ENCODE peak calls at places on chromosomes 4 and X, in five cellular contexts. C, G, O, M and N are unnamed samples. For H3K4me1 and H3K27me3, the result is how much of the 10 kb centered on the place peaks cover.

GRCh38 chr4:174538123-174538875 is 16.0 kb upstream of the HPGD start:
- DNase-seq in C (no peak), G (no peak), O (no peak), M (peak), N (no peak)

GRCh38 chrX:96361844-96362243 is 322.8 kb upstream of the DIAPH2 start:
- DNase-seq in C (no peak), G (no peak), O (no peak), M (no peak), N (no peak)

GRCh38 chr4:39544580-39545315 is 17.5 kb upstream of the UGDH start:
- DNase-seq in C (no peak), G (peak), O (no peak), M (peak), N (no peak)

GRCh38 chrX:106726485-106727437 is at the start of gene RNF128:
- DNase-seq in C (no peak), G (peak), O (no peak), M (peak), N (peak)

GRCh38 chr4:42398448-42399355 is 1.4 kb downstream of the SHISA3 start:
- DNase-seq in C (no peak), G (no peak), O (no peak), M (peak), N (no peak)

GRCh38 chrX:18983711-18984380 is at the start of gene PHKA2:
- DNase-seq in C (peak), G (no peak), O (peak), M (peak), N (peak)

GRCh38 chrX:137441711-137442110 is 124.2 kb upstream of the ZIC3 start:
- DNase-seq in C (no peak), G (no peak), O (no peak), M (no peak), N (no peak)

GRCh38 chrX:3711331-3711917 is 2.0 kb downstream of the PRKX start:
- DNase-seq in C (peak), G (no peak), O (peak), M (no peak), N (no peak)

GRCh38 chrX:67998540-67998939 is 434.8 kb downstream of the OPHN1 start:
- DNase-seq in C (no peak), G (no peak), O (no peak), M (no peak), N (no peak)

GRCh38 chr4:107913283-107913899 is 18.0 kb upstream of the CYP2U1 start:
- DNase-seq in C (no peak), G (peak), O (peak), M (peak), N (no peak)

GRCh38 chrX:87679849-87680248 is 162.2 kb downstream of the KLHL4 start:
- DNase-seq in C (no peak), G (no peak), O (no peak), M (no peak), N (no peak)

GRCh38 chr4:186201535-186202230 is 10.3 kb downstream of the CYP4V2 start:
- DNase-seq in C (peak), G (no peak), O (peak), M (peak), N (peak)

GRCh38 chr4:2060578-2061207 is 1.6 kb downstream of the NAT8L start:
- DNase-seq in C (no peak), G (no peak), O (no peak), M (no peak), N (no peak)

GRCh38 chr4:44493924-44494323 is 45.3 kb upstream of the KCTD8 start:
- DNase-seq in C (no peak), G (no peak), O (no peak), M (peak), N (no peak)

GRCh38 chrX:45172890-45173289 is 27.8 kb downstream of the DIPK2B start:
- DNase-seq in C (no peak), G (peak), O (no peak), M (peak), N (no peak)

GRCh38 chr4:39942507-39942906 is 35.2 kb downstream of the PDS5A start:
- DNase-seq in C (no peak), G (no peak), O (no peak), M (no peak), N (no peak)

GRCh38 chr4:40918330-40918729 is 168.6 kb downstream of the NSUN7 start:
- DNase-seq in C (no peak), G (peak), O (peak), M (peak), N (no peak)

GRCh38 chr4:24988776-24989175 is 42.0 kb downstream of the LGI2 start:
- DNase-seq in C (no peak), G (peak), O (no peak), M (peak), N (no peak)

GRCh38 chr4:48693856-48694574 is 86.1 kb downstream of the FRYL start:
- DNase-seq in C (no peak), G (no peak), O (no peak), M (no peak), N (no peak)

GRCh38 chr4:64334964-64335363 is 74.3 kb downstream of the TECRL start:
- DNase-seq in C (no peak), G (no peak), O (no peak), M (no peak), N (no peak)

GRCh38 chr4:8844976-8845690 is 26.5 kb downstream of the HMX1 start:
- DNase-seq in C (peak), G (no peak), O (peak), M (no peak), N (no peak)

GRCh38 chr4:140096921-140097320 is 57.1 kb downstream of the MAML3 start:
- DNase-seq in C (no peak), G (no peak), O (no peak), M (no peak), N (no peak)

GRCh38 chr4:107182347-107182746 is 146.2 kb upstream of the DKK2 start:
- DNase-seq in C (no peak), G (no peak), O (no peak), M (no peak), N (no peak)

GRCh38 chrX:485368-485767 is 98.7 kb upstream of the PPP2R3B start:
- DNase-seq in C (no peak), G (no peak), O (peak), M (no peak), N (no peak)

GRCh38 chr4:107863850-107864371 is 39.2 kb downstream of the SGMS2 start:
- DNase-seq in C (no peak), G (peak), O (no peak), M (peak), N (peak)

GRCh38 chr4:149823770-149824221 is 8.2 kb upstream of the IQCM start:
- DNase-seq in C (no peak), G (peak), O (no peak), M (peak), N (no peak)

DNA sequence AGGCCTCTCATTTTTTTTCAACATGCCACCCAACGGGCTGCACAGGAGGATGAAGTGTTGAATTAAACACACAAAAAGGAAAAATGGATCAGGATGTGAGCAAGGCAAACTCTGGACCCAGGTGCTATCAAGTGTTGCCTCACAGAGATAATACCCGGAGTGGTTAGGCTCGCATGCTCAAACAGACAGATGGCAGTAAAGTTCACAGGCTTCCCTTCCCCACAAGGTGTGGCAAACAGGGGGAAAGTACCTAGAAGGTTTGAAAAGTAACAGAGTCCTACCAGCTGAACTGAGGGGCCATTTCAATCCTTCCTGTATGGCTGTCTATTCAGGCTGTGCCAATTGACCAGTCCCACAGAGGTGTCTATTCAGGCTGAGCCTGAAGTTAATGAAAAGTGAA is 123.9 kb upstream of the GC start:
- DNase-seq in C (no peak), G (no peak), O (no peak), M (no peak), N (no peak)
- H3K4me1 ChIP-seq in C (under half), G (under half), O (under half), M (under half), N (under half)

DNA sequence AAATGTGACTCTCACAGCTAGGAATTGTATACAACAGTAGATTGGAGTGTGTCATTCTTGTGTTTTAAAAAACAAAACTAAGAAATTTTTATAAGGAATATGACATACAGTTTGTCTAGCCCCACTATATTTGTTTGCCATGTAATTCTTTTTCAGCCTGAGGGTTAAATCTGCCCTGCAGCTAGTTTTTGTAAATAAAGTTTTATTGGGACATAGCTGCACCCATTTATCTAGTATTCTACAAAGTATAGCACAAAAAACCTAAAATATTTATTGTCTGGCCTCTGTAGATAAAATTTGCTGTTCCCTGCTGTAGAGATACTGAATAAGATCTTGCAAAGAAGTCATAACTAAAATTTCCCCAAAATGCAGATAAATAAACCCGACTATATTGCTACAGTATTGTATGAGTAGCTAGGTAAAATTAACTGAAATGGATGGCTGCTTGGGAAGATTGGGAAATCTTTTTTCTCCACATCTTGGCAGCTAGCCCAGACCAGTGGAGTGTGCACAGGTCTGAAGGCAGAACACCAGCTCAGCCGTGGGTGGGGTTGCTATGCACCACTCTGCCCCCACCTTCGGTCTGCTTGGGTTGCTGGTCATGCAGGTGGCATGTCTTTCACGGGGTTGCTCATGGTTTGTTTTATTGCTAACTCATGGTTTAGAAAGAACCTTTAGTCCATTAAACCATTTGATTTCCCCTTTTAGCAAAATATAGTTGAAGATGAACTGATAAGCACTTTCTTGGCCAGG is 127.9 kb downstream of the KLHL8 start:
- DNase-seq in C (no peak), G (peak), O (peak), M (peak), N (peak)
- H3K27ac ChIP-seq in C (no peak), G (no peak), O (peak), M (peak), N (no peak)

DNA sequence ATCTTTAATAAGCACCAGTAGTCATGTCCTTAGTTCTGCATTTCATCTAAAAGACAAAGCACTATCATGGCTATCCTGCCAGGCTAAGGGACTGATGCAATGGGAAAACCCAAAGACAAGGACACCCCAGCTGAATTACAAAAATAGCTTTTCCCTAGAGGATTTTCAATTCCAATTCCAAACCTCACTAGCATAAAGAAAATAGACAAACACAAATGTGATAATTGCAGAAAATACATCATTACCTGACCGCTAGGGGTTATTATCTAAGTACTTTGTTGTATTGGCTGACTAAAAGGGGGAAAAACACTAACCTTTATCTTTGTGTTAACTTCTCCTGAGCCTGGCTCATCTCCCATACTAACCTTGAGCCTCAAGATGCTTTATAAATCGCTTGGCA is 2.7 kb upstream of the AMMECR1 start:
- DNase-seq in C (no peak), G (no peak), O (no peak), M (no peak), N (no peak)
- H3K27me3 ChIP-seq in C (under half), G (under half), O (under half), M (under half), N (under half)

GRCh38 chr4:113749178-113749577 is 12.4 kb downstream of the CAMK2D start:
- DNase-seq in C (no peak), G (no peak), O (no peak), M (no peak), N (no peak)
- H3K4me1 ChIP-seq in C (under half), G (under half), O (under half), M (under half), N (under half)

DNA sequence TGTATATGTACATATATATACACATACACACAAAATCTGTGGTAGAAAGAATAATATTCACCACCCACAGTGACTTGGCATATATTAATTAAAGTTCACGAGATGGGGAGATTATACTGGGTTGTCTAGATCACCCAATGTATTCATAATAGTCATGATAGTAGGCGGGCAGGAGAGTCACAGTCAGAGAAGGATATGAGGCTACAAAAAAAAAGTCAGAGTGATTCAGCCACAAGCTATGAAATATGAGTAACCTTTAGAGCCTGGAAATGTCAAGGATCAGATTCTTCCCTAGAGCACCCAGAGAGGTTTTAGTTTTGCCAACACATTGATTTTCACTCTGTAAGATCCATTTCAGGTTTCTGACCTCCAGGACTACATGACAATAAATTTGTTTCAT is 501.9 kb downstream of the GABRG1 start:
- DNase-seq in C (no peak), G (peak), O (no peak), M (peak), N (no peak)
- H3K27ac ChIP-seq in C (no peak), G (no peak), O (no peak), M (no peak), N (no peak)

DNA sequence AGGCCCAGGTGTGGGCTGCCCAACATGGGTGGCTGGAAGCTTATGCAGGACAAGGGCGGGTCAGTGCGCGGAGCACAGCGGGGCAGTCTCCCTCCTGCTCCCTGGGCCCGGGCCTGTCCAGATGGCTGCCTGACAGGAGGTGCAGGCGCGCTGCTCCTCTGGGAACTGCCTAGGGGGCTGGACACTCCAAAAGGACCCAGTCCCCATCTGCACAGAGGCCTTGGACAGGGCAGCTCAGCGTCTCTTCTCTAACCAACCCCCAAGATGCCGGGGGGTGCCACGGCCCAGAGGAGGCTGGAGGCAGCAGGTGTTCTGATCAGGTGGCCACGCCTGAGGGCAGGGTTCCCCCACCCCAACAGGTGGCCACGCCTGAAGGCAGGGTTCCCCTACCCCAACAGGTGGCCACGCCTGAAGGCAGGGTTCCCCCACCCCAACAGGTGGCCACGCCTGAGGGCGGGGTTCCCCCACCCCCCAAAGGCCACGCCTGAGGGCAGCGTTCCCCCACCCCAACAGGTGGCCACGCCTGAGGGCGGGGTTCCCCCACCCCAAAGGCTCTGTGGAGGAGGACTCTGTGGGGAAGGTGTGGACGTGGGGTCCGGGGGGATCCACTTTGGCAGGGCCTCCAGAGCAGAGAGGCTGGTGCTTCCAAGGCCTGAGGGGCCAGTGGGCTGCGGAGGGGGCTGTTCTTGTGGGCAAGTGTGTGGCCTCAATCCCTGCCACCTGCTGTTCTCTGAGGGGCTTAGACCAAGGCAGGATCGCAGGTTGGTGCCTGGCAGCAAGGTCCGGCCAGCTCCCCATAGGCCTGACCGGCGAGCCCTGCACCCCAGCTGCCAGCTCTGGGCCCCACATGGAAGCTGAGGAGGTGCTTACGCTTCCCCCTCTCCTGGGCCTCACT is 36.1 kb downstream of the CPLX1 start:
- DNase-seq in C (no peak), G (no peak), O (no peak), M (no peak), N (no peak)
- H3K27me3 ChIP-seq in C (under half), G (under half), O (under half), M (under half), N (under half)

DNA sequence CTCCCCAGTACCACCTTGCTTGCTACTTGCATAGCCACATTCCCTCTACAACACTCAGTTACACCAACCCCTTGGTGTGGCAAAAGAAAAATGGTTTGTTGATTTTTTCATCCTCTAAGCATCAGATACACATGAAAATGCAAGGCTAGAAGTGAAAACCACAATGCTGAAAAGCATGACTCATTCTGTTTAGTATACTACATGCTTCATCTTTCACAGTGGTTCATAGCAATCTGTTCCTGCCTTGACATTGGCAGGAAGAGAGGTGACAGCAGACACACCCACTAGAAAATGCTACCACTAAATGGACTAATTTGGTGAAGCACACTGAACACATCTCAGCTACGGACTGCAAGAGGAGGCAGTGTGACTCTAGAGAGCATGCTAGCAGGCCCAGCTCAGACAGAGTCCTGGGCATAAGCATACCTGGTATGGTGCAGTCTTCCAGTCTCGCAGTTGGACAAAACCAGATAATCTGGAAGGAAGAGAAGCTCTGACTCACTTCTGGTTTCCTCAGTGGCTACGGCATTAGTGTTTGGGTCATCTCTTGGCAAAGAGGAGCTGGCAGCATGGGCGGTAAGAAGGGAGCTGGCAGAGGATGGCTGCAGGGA is 38.0 kb downstream of the GAB3 start:
- DNase-seq in C (peak), G (peak), O (no peak), M (peak), N (no peak)
- H3K4me1 ChIP-seq in C (under half), G (under half), O (under half), M (under half), N (under half)

GRCh38 chr4:99461623-99462401 is 26.7 kb upstream of the ADH7 start:
- DNase-seq in C (no peak), G (no peak), O (no peak), M (no peak), N (no peak)
- H3K27ac ChIP-seq in C (no peak), G (no peak), O (no peak), M (no peak), N (no peak)